ENCODE peak calls at places on chromosome 12, in nine cellular contexts. Z, W, B, S, C, O, F, Q and P are unnamed samples.
A peak's percentile ranks its signal among the peaks of the same experiment; 100 is the strongest.

GRCh38 chr12:121784460-121784859 is 9.0 kb downstream of the RHOF start:
- DNase-seq in Z (no peak), W (no peak), B (peak; percentile 78), S (no peak), C (no peak), O (no peak), F (no peak), Q (peak; percentile 98), P (no peak)

GRCh38 chr12:44248436-44248835 is 412.6 kb downstream of the TMEM117 start:
- DNase-seq in Z (no peak), W (no peak), B (no peak), S (no peak), C (no peak), O (no peak), F (no peak), Q (no peak), P (no peak)

GRCh38 chr12:104761091-104761490 is 197.0 kb downstream of the SLC41A2 start:
- DNase-seq in Z (no peak), W (peak; percentile 53), B (no peak), S (no peak), C (no peak), O (no peak), F (no peak), Q (no peak), P (no peak)

GRCh38 chr12:16063728-16064127 is 152.6 kb downstream of the DERA start:
- DNase-seq in Z (no peak), W (no peak), B (no peak), S (no peak), C (no peak), O (no peak), F (no peak), Q (peak; percentile 8), P (no peak)

GRCh38 chr12:27467641-27468040 is 21.1 kb downstream of the SMCO2 start:
- DNase-seq in Z (no peak), W (no peak), B (no peak), S (no peak), C (no peak), O (no peak), F (no peak), Q (no peak), P (no peak)

GRCh38 chr12:1443421-1444141 is 150.8 kb downstream of the FBXL14 start:
- DNase-seq in Z (no peak), W (no peak), B (no peak), S (no peak), C (no peak), O (no peak), F (no peak), Q (no peak), P (no peak)

GRCh38 chr12:6326316-6326959 is 15.4 kb downstream of the TNFRSF1A start:
- DNase-seq in Z (no peak), W (peak; percentile 86), B (no peak), S (no peak), C (peak; percentile 73), O (peak; percentile 77), F (no peak), Q (no peak), P (peak; percentile 83)

GRCh38 chr12:111248221-111248620 is 120.7 kb downstream of the PHETA1 start:
- DNase-seq in Z (no peak), W (no peak), B (peak; percentile 51), S (no peak), C (no peak), O (no peak), F (no peak), Q (peak; percentile 73), P (no peak)

GRCh38 chr12:59084758-59085383 is 164.6 kb upstream of the LRIG3 start:
- DNase-seq in Z (no peak), W (peak; percentile 21), B (no peak), S (no peak), C (peak; percentile 27), O (peak; percentile 17), F (no peak), Q (no peak), P (peak; percentile 53)

GRCh38 chr12:112932485-112933151 is 5.7 kb upstream of the OAS3 start:
- DNase-seq in Z (no peak), W (peak; percentile 44), B (no peak), S (no peak), C (no peak), O (no peak), F (no peak), Q (peak; percentile 11), P (peak; percentile 87)

GRCh38 chr12:124188561-124189405 is 106.1 kb upstream of the RFLNA start:
- DNase-seq in Z (no peak), W (no peak), B (peak; percentile 17), S (no peak), C (no peak), O (no peak), F (no peak), Q (peak; percentile 83), P (no peak)